ENCODE peak calls at places on chromosomes 16 and 17, in four cellular contexts. R is MM.1S, S is heart right ventricle, F is NCI-H446 treated with DMSO at 0.1 percent for 48 hours. V is an unnamed sample.

GRCh38 chr17:82226809-82227628 is 1.8 kb upstream of the SLC16A3 start:
- DNase-seq in R (no peak), S (no peak), F (no peak), V (no peak)

GRCh38 chr17:20253323-20253722 is 214.0 kb downstream of the LGALS9B start:
- DNase-seq in R (no peak), S (no peak), F (no peak), V (no peak)

GRCh38 chr16:12766853-12767252 is 36.8 kb downstream of the CPPED1 start:
- DNase-seq in R (no peak), S (no peak), F (no peak), V (no peak)

GRCh38 chr16:19559242-19559910 is 3.9 kb downstream of the VPS35L start:
- DNase-seq in R (peak), S (no peak), F (peak), V (no peak)

GRCh38 chr16:1923299-1924034 is 5.3 kb upstream of the HS3ST6 start:
- DNase-seq in R (no peak), S (no peak), F (no peak), V (no peak)

GRCh38 chr17:30375661-30376060 is 3.1 kb upstream of the CPD start:
- DNase-seq in R (no peak), S (no peak), F (no peak), V (no peak)

GRCh38 chr17:75654176-75654575 is 12.8 kb downstream of the RECQL5 start:
- DNase-seq in R (no peak), S (no peak), F (no peak), V (no peak)

GRCh38 chr16:48188449-48189102 is 32.8 kb upstream of the ABCC12 start:
- DNase-seq in R (no peak), S (no peak), F (no peak), V (no peak)

GRCh38 chr16:67470314-67470713 is 10.6 kb downstream of the ATP6V0D1 start:
- DNase-seq in R (no peak), S (peak), F (peak), V (no peak)

GRCh38 chr16:70696952-70697600 is 11.2 kb upstream of the MTSS2 start:
- DNase-seq in R (no peak), S (no peak), F (no peak), V (no peak)

GRCh38 chr16:19135896-19136438 is 22.2 kb downstream of the ITPRIPL2 start:
- DNase-seq in R (no peak), S (peak), F (no peak), V (no peak)

GRCh38 chr17:74736423-74737298 is at the start of gene RAB37:
- DNase-seq in R (no peak), S (peak), F (no peak), V (no peak)

GRCh38 chr17:11404431-11404830 is 163.4 kb downstream of the SHISA6 start:
- DNase-seq in R (no peak), S (no peak), F (no peak), V (no peak)

GRCh38 chr17:39782481-39782880 is 44.7 kb downstream of the GRB7 start:
- DNase-seq in R (no peak), S (no peak), F (no peak), V (no peak)

GRCh38 chr17:32709562-32709961 is 167.4 kb downstream of the MYO1D start:
- DNase-seq in R (no peak), S (no peak), F (no peak), V (no peak)

GRCh38 chr16:31297496-31297895 is 37.7 kb downstream of the ITGAM start:
- DNase-seq in R (no peak), S (no peak), F (no peak), V (no peak)

GRCh38 chr17:17929655-17930380 is 42.4 kb downstream of the TOM1L2 start:
- DNase-seq in R (no peak), S (no peak), F (no peak), V (no peak)

GRCh38 chr17:29837531-29837930 is 92.5 kb downstream of the SSH2 start:
- DNase-seq in R (no peak), S (no peak), F (no peak), V (no peak)

GRCh38 chr16:30184430-30185140 is 1.2 kb downstream of the CORO1A start:
- DNase-seq in R (peak), S (peak), F (no peak), V (no peak)

GRCh38 chr17:45410144-45411091 is 22.3 kb downstream of the ARHGAP27 start:
- DNase-seq in R (peak), S (no peak), F (no peak), V (no peak)

GRCh38 chr17:10999484-10999883 is 161.6 kb upstream of the PIRT start:
- DNase-seq in R (no peak), S (no peak), F (no peak), V (no peak)

GRCh38 chr17:22142091-22142490 is 449.8 kb downstream of the KCNJ18 start:
- DNase-seq in R (no peak), S (no peak), F (no peak), V (no peak)

GRCh38 chr17:42563543-42563942 is 1.6 kb downstream of the COASY start:
- DNase-seq in R (no peak), S (no peak), F (no peak), V (no peak)

GRCh38 chr17:10394201-10394887 is 21.5 kb upstream of the MYH13 start:
- DNase-seq in R (no peak), S (no peak), F (no peak), V (no peak)

GRCh38 chr16:8572919-8573724 is 17.2 kb downstream of the TMEM114 start:
- DNase-seq in R (peak), S (no peak), F (no peak), V (no peak)

GRCh38 chr17:35089846-35090193 is 26.3 kb upstream of the RFFL start:
- DNase-seq in R (no peak), S (no peak), F (no peak), V (no peak)

GRCh38 chr16:56825821-56826220 is 39.2 kb upstream of the SLC12A3 start:
- DNase-seq in R (no peak), S (no peak), F (no peak), V (no peak)

GRCh38 chr16:6165330-6165984 is 1067.9 kb upstream of the EEF2KMT start:
- DNase-seq in R (peak), S (no peak), F (no peak), V (no peak)

GRCh38 chr16:89720859-89721643 is at the start of the genes VPS9D1 and ZNF276:
- DNase-seq in R (peak), S (peak), F (peak), V (peak)